ENCODE peak calls at places on chromosomes 13 and 19, in seven cellular contexts. G is brain microvascular endothelial cell, D is mucosa of descending colon, B is Calu3, I is astrocyte of the spinal cord, X is endothelial cell, Z is RWPE1. Q is an unnamed sample.

GRCh38 chr19:8446055-8446709 is 1.4 kb downstream of the HNRNPM start:
- DNase-seq in G (no peak), D (no peak), B (no peak), I (no peak), X (no peak), Z (no peak), Q (no peak)

GRCh38 chr13:114064516-114065140 is 67.8 kb downstream of the RASA3 start:
- DNase-seq in G (no peak), D (peak; percentile 55), B (peak; percentile 6), I (peak; percentile 51), X (no peak), Z (peak; percentile 35), Q (no peak)

GRCh38 chr19:40528078-40528477 is 48.6 kb upstream of the SHKBP1 start:
- DNase-seq in G (no peak), D (no peak), B (no peak), I (no peak), X (no peak), Z (no peak), Q (no peak)

GRCh38 chr13:76696370-76696769 is 189.8 kb downstream of the KCTD12 start:
- DNase-seq in G (peak; percentile 22), D (no peak), B (no peak), I (peak; percentile 17), X (no peak), Z (no peak), Q (peak; percentile 9)

GRCh38 chr19:12314553-12314952 is 18.9 kb downstream of the ZNF563 start:
- DNase-seq in G (no peak), D (no peak), B (no peak), I (no peak), X (no peak), Z (no peak), Q (no peak)

GRCh38 chr13:76799696-76800095 is 86.5 kb downstream of the KCTD12 start:
- DNase-seq in G (no peak), D (no peak), B (no peak), I (no peak), X (no peak), Z (no peak), Q (no peak)

GRCh38 chr13:78137404-78138142 is 218.9 kb upstream of the EDNRB start:
- DNase-seq in G (peak; percentile 53), D (no peak), B (peak; percentile 1), I (peak; percentile 75), X (peak; percentile 42), Z (peak; percentile 46), Q (peak; percentile 65)

GRCh38 chr19:10292789-10293636 is 3.3 kb downstream of the ICAM5 start:
- DNase-seq in G (no peak), D (peak; percentile 66), B (no peak), I (no peak), X (no peak), Z (no peak), Q (no peak)

GRCh38 chr13:76887070-76887563 is 912 bp upstream of the KCTD12 start:
- DNase-seq in G (no peak), D (peak; percentile 54), B (no peak), I (no peak), X (peak; percentile 12), Z (no peak), Q (no peak)

GRCh38 chr19:13146763-13147563 is 3.2 kb downstream of the STX10 start:
- DNase-seq in G (no peak), D (peak; percentile 67), B (peak; percentile 69), I (no peak), X (no peak), Z (no peak), Q (no peak)

GRCh38 chr13:39401091-39401647 is 201.8 kb downstream of the LHFPL6 start:
- DNase-seq in G (no peak), D (no peak), B (no peak), I (no peak), X (no peak), Z (no peak), Q (no peak)

GRCh38 chr13:24910502-24911134 is 146.6 kb downstream of the RNF17 start:
- DNase-seq in G (no peak), D (no peak), B (peak; percentile 3), I (no peak), X (no peak), Z (no peak), Q (no peak)

GRCh38 chr19:52522555-52522954 is 4.9 kb upstream of the ZNF808 start:
- DNase-seq in G (no peak), D (no peak), B (no peak), I (no peak), X (no peak), Z (no peak), Q (no peak)

GRCh38 chr13:90118467-90119071 is 1228.9 kb upstream of the MIR17HG start:
- DNase-seq in G (no peak), D (no peak), B (no peak), I (no peak), X (peak; percentile 8), Z (no peak), Q (no peak)

GRCh38 chr13:98571955-98572662 is 4.8 kb downstream of the STK24 start:
- DNase-seq in G (no peak), D (peak; percentile 69), B (peak; percentile 6), I (peak; percentile 78), X (no peak), Z (no peak), Q (peak; percentile 69)

DNA sequence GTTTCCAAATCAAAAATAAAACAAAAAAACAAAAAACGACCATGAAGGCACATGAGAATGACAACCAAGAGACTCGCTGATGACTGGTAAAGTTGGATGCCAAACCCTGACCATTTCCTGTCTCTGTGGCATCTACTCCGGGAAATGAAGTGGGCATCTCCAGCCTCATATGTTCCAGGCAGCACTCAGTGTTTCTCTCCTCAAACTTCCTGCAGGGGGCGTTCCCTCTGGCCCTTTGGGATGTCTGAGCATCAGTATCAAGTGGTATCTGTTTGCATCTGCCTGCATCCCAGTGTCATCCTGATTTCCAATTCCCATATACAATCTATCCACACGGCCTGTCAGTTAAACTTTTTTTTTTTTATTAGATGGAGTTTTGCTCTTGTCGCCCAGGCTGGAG is 9.8 kb upstream of the SIGLEC12 start:
- DNase-seq in G (no peak), D (no peak), B (no peak), I (no peak), X (peak; percentile 30), Z (no peak), Q (peak; percentile 0)
- TF ChIP-seq CTCF in G (peak; percentile 20), D (no peak), B (peak; percentile 23), I (no peak), X (peak; percentile 55), Z (no peak), Q (peak; percentile 52)

GRCh38 chr19:3879656-3880055 is 829 bp upstream of the ATCAY start:
- DNase-seq in G (no peak), D (no peak), B (no peak), I (no peak), X (no peak), Z (no peak), Q (no peak)
- TF ChIP-seq CTCF in G (peak; percentile 26), D (no peak), B (no peak), I (no peak), X (peak; percentile 61), Z (no peak), Q (peak; percentile 49)

GRCh38 chr19:379796-380195 is 29.2 kb downstream of the C2CD4C start:
- DNase-seq in G (no peak), D (no peak), B (no peak), I (no peak), X (no peak), Z (no peak), Q (no peak)

GRCh38 chr19:384801-385169 is 24.2 kb downstream of the C2CD4C start:
- DNase-seq in G (no peak), D (no peak), B (no peak), I (no peak), X (no peak), Z (no peak), Q (no peak)

GRCh38 chr19:387777-388176 is 21.2 kb downstream of the C2CD4C start:
- DNase-seq in G (no peak), D (no peak), B (no peak), I (no peak), X (no peak), Z (no peak), Q (no peak)

GRCh38 chr19:383040-383439 is 25.9 kb downstream of the C2CD4C start:
- DNase-seq in G (no peak), D (no peak), B (no peak), I (no peak), X (no peak), Z (no peak), Q (no peak)

DNA sequence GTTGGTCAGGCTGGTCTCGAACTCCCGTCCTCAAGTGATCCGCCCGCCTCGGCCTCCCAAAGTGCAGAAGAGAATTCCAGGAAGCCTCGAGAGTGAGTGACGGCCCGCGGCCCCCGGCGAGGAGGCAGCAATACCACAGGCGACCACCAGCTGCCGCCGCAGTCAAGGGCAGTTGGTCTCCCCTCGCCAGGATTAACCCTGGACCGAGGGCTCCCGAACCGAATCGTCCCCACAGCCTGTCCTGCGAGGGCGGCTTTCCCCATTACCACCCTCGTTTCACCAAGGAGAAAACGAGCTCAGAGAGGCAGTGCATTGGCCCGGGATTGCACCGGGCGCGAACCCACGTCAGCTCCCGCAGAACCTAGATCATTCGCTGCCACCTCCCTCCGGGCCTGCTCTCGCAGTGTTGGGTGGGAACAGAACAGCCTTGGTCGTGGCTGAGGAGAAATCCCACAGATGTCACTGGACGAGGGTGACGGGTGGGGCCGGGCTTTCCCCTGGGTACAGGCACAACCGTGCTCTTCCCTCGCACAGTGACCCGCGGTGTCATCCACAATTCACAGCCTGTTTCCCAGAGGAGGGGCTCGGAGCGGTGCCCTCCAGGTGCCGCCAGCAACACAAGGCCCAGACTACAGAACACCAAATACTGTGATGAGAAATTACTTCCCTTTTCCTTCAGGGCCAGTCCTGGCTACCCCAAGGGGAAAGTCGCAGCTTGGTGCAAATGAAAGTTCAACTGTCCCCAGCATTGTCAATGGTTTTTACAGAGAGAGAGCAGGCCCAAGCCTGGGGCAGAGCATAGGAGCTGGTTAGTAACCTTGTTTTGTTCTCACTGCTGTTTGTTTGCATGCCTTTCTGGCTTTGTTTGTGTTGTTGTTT is 24.8 kb downstream of the C2CD4C start:
- DNase-seq in G (no peak), D (no peak), B (no peak), I (no peak), X (peak; percentile 71), Z (no peak), Q (no peak)
- TF ChIP-seq CTCF in G (peak; percentile 68), D (peak; percentile 18), B (no peak), I (peak; percentile 41), X (peak; percentile 79), Z (no peak), Q (peak; percentile 65)

GRCh38 chr19:45356760-45357444 is 13.5 kb downstream of the ERCC2 start:
- DNase-seq in G (no peak), D (no peak), B (no peak), I (no peak), X (no peak), Z (no peak), Q (no peak)

GRCh38 chr19:45355910-45356309 is 14.5 kb downstream of the ERCC2 start:
- DNase-seq in G (no peak), D (no peak), B (no peak), I (no peak), X (no peak), Z (no peak), Q (no peak)

GRCh38 chr19:45358213-45358792 is 12.1 kb downstream of the ERCC2 start:
- DNase-seq in G (no peak), D (no peak), B (no peak), I (no peak), X (no peak), Z (no peak), Q (no peak)

GRCh38 chr19:45355402-45355801 is 14.9 kb downstream of the KLC3 start:
- DNase-seq in G (no peak), D (no peak), B (no peak), I (no peak), X (no peak), Z (no peak), Q (no peak)

DNA sequence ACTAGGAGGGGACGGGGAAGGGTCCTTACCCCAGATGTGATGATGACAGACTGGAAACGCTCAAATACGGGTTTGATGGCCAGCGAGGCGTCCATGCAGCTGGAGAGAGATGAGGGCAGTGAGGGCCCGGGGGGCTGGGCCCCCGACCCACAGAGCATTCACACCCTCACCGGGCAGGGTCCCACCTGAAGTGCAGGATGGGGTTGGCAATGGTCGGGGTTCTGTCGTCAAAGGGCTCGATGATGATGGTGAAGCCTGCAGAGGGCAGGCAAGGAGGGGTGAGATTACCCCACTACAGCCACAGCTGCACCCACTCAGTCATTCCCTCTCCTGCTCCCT is 13.0 kb downstream of the ERCC2 start:
- DNase-seq in G (no peak), D (no peak), B (no peak), I (no peak), X (no peak), Z (no peak), Q (no peak)
- TF ChIP-seq CTCF in G (no peak), D (no peak), B (no peak), I (no peak), X (no peak), Z (no peak), Q (no peak)